ENCODE peak calls at places on chromosomes 5 and 9, in seven cellular contexts. K is psoas muscle; O is breast epithelium; G is thyroid gland; X is ovary; Y is CD8-positive, alpha-beta T cell; V is PC-9. B is an unnamed sample.

GRCh38 chr5:36357391-36357790 is 55.7 kb upstream of the RANBP3L start:
- DNase-seq in K (no peak), O (no peak), G (no peak), X (no peak), Y (no peak), V (no peak), B (no peak)

GRCh38 chr5:66967102-66967501 is 229.5 kb downstream of the CD180 start:
- DNase-seq in K (no peak), O (no peak), G (no peak), X (no peak), Y (no peak), V (no peak), B (no peak)

GRCh38 chr5:5534333-5534732 is 111.9 kb downstream of the ICE1 start:
- DNase-seq in K (no peak), O (no peak), G (no peak), X (no peak), Y (no peak), V (no peak), B (no peak)

GRCh38 chr5:158619083-158619788 is 480.5 kb downstream of the EBF1 start:
- DNase-seq in K (no peak), O (no peak), G (no peak), X (no peak), Y (no peak), V (no peak), B (no peak)

GRCh38 chr5:61303348-61303747 is 28.7 kb upstream of the ZSWIM6 start:
- DNase-seq in K (no peak), O (no peak), G (no peak), X (no peak), Y (no peak), V (no peak), B (no peak)

GRCh38 chr5:50727149-50727496 is 60.7 kb downstream of the PARP8 start:
- DNase-seq in K (no peak), O (no peak), G (peak; percentile 45), X (no peak), Y (no peak), V (no peak), B (no peak)

GRCh38 chr9:137467161-137467581 is 8.0 kb upstream of the NSMF start:
- DNase-seq in K (peak; percentile 35), O (no peak), G (no peak), X (no peak), Y (no peak), V (no peak), B (no peak)

GRCh38 chr9:68546596-68547390 is 6.1 kb upstream of the TMEM252 start:
- DNase-seq in K (no peak), O (no peak), G (peak; percentile 35), X (no peak), Y (no peak), V (no peak), B (no peak)

GRCh38 chr9:107587175-107587963 is 97.8 kb upstream of the KLF4 start:
- DNase-seq in K (peak; percentile 61), O (no peak), G (peak; percentile 2), X (peak; percentile 26), Y (no peak), V (peak; percentile 39), B (no peak)

GRCh38 chr5:27472000-27472763 is 433.8 kb upstream of the CDH9 start:
- DNase-seq in K (no peak), O (no peak), G (no peak), X (no peak), Y (no peak), V (peak; percentile 89), B (peak; percentile 91)

GRCh38 chr5:111252799-111253564 is 28.8 kb downstream of the CAMK4 start:
- DNase-seq in K (no peak), O (no peak), G (no peak), X (no peak), Y (no peak), V (no peak), B (no peak)

GRCh38 chr9:6383551-6384225 is 29.3 kb upstream of the UHRF2 start:
- DNase-seq in K (no peak), O (no peak), G (no peak), X (no peak), Y (no peak), V (no peak), B (no peak)

GRCh38 chr5:20833081-20833627 is 845.2 kb upstream of the CDH18 start:
- DNase-seq in K (no peak), O (no peak), G (no peak), X (no peak), Y (no peak), V (no peak), B (no peak)

GRCh38 chr5:146025108-146025507 is 80.3 kb downstream of the PLAC8L1 start:
- DNase-seq in K (no peak), O (no peak), G (no peak), X (no peak), Y (no peak), V (no peak), B (no peak)

GRCh38 chr5:127988149-127988755 is 95.3 kb upstream of the SLC12A2 start:
- DNase-seq in K (no peak), O (no peak), G (no peak), X (no peak), Y (no peak), V (peak; percentile 53), B (no peak)

GRCh38 chr9:102124465-102124864 is 386.0 kb upstream of the GRIN3A start:
- DNase-seq in K (no peak), O (no peak), G (no peak), X (no peak), Y (no peak), V (no peak), B (no peak)

GRCh38 chr5:157651623-157652376 is 438 bp downstream of the SOX30 start:
- DNase-seq in K (peak; percentile 74), O (peak; percentile 66), G (peak; percentile 72), X (peak; percentile 16), Y (peak; percentile 70), V (peak; percentile 53), B (no peak)

GRCh38 chr5:132495063-132495671 is 4.6 kb upstream of the IRF1 start:
- DNase-seq in K (no peak), O (peak; percentile 49), G (no peak), X (no peak), Y (no peak), V (no peak), B (no peak)

GRCh38 chr5:132428811-132429440 is 59.4 kb downstream of the SLC22A5 start:
- DNase-seq in K (no peak), O (no peak), G (no peak), X (peak; percentile 12), Y (no peak), V (peak; percentile 51), B (no peak)

GRCh38 chr5:146778795-146779579 is 99.6 kb downstream of the PPP2R2B start:
- DNase-seq in K (no peak), O (no peak), G (no peak), X (no peak), Y (no peak), V (no peak), B (no peak)

DNA sequence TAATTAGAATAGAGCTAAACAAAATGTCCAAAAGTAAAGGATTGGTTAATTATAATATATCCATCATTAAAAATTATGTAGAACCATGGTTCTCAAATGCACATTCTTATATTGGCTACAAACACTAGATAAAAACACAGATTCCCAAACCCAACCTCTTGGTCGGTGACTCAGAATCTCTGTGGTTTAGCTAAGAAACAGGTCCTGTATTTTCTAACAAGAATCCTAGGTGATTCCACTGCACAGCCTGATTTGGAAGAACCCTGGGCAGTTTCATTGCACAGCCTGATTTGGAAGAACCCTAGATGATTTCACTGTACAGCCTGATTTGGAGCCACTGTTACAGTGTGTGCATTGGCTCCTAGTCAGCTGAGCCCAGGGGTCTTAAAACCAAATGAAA is 67.9 kb downstream of the KIAA1958 start:
- DNase-seq in K (no peak), O (no peak), G (no peak), X (no peak), Y (no peak), V (no peak), B (no peak)
- H3K4me1 ChIP-seq in K (peaks cover 17% of the 10 kb centered on the region), O (no peaks in the 10 kb centered on the region), G (no peaks in the 10 kb centered on the region), X (peaks cover 15% of the 10 kb centered on the region), Y (no peaks in the 10 kb centered on the region), V (peaks cover 27% of the 10 kb centered on the region), B (peaks cover 10% of the 10 kb centered on the region)

GRCh38 chr5:55303238-55303690 is 4.2 kb downstream of the DHX29 start:
- DNase-seq in K (no peak), O (no peak), G (peak; percentile 5), X (no peak), Y (no peak), V (peak; percentile 5), B (no peak)
- H3K27ac ChIP-seq in K (peak overlapping the region; percentile 39), O (peak overlapping the region; percentile 50), G (peak overlapping the region; percentile 72), X (no peak overlapping the region), Y (no peak overlapping the region), V (peak overlapping the region; percentile 29), B (no peak overlapping the region)

GRCh38 chr5:12477556-12477955 is 573.3 kb upstream of the CTNND2 start:
- DNase-seq in K (no peak), O (no peak), G (no peak), X (no peak), Y (no peak), V (no peak), B (no peak)

GRCh38 chr5:12480487-12480886 is 576.2 kb upstream of the CTNND2 start:
- DNase-seq in K (no peak), O (no peak), G (no peak), X (no peak), Y (no peak), V (no peak), B (no peak)
- H3K9me3 ChIP-seq in K (no peaks in the 10 kb centered on the region), O (no peaks in the 10 kb centered on the region), G (no peaks in the 10 kb centered on the region), X (no peaks in the 10 kb centered on the region), Y (no peaks in the 10 kb centered on the region), V (no peaks in the 10 kb centered on the region), B (no peaks in the 10 kb centered on the region)

GRCh38 chr5:40778133-40778532 is 20.0 kb downstream of the PRKAA1 start:
- DNase-seq in K (no peak), O (no peak), G (no peak), X (no peak), Y (no peak), V (no peak), B (no peak)

GRCh38 chr5:40780858-40781257 is 17.3 kb downstream of the PRKAA1 start:
- DNase-seq in K (no peak), O (no peak), G (no peak), X (no peak), Y (no peak), V (no peak), B (no peak)

GRCh38 chr5:40780199-40780598 is 18.0 kb downstream of the PRKAA1 start:
- DNase-seq in K (no peak), O (no peak), G (no peak), X (no peak), Y (no peak), V (no peak), B (no peak)

GRCh38 chr5:40781843-40782409 is 16.2 kb downstream of the PRKAA1 start:
- DNase-seq in K (no peak), O (no peak), G (peak; percentile 41), X (no peak), Y (no peak), V (no peak), B (no peak)

DNA sequence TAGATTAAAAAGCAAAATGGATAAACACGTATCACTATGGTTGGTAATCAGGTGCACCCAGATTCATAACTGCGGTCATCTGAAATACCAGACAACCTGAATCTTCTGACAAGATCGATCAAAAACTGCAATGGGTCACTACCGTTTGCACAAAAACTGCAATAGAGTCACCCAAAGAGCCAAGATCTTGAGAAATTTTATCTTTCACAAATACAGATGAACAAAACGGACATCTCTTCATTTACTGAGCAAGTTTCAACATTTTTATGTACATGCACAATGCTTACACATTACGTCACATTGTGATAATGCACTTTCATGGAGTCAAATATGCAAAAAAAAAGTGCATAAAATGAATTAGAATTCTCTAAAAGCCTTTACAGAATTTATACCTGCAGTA is 18.6 kb downstream of the PRKAA1 start:
- DNase-seq in K (no peak), O (no peak), G (no peak), X (no peak), Y (no peak), V (no peak), B (no peak)
- H3K4me1 ChIP-seq in K (peaks cover 22% of the 10 kb centered on the region), O (no peaks in the 10 kb centered on the region), G (peaks cover 4% of the 10 kb centered on the region), X (peaks cover 3% of the 10 kb centered on the region), Y (peaks cover 5% of the 10 kb centered on the region), V (peaks cover 30% of the 10 kb centered on the region), B (no peaks in the 10 kb centered on the region)

GRCh38 chr9:117704024-117704575 is at the start of gene TLR4:
- DNase-seq in K (peak; percentile 75), O (no peak), G (peak; percentile 41), X (peak; percentile 51), Y (no peak), V (peak; percentile 9), B (no peak)
- H3K27ac ChIP-seq in K (peak within 1 kb of the TSS; percentile 61), O (peak within 1 kb of the TSS; percentile 92), G (peak within 1 kb of the TSS; percentile 74), X (no peak within 1 kb of the TSS), Y (no peak within 1 kb of the TSS), V (peak within 1 kb of the TSS; percentile 89), B (no peak within 1 kb of the TSS)

B was measured in iPS DF 6.9.